ENCODE peak calls at places on chromosomes 2 and 18, in nine cellular contexts. Z is brain microvascular endothelial cell, E is uterus, V is mammary epithelial cell, A is A549, S is breast epithelium, W is left lung, X is pancreas, R is astrocyte of the spinal cord. N is an unnamed sample.

GRCh38 chr2:11080253-11081115 is 74.8 kb upstream of the SLC66A3 start:
- DNase-seq in E (no peak), W (no peak), S (no peak), X (no peak), R (no peak), A (no peak), V (no peak), Z (no peak), N (no peak)

GRCh38 chr2:141654311-141654710 is 476.5 kb downstream of the LRP1B start:
- DNase-seq in A (no peak), W (no peak), Z (no peak), S (no peak), E (no peak), V (no peak), X (no peak), R (no peak), N (no peak)

GRCh38 chr2:183019718-183020442 is 18.4 kb downstream of the NCKAP1 start:
- DNase-seq in A (no peak), S (no peak), E (no peak), R (no peak), V (peak), Z (no peak), W (no peak), X (no peak), N (no peak)

GRCh38 chr2:45610281-45611019 is 617 bp downstream of the SRBD1 start:
- DNase-seq in W (peak), E (peak), Z (peak), V (peak), X (peak), A (peak), R (peak), S (no peak), N (peak)

GRCh38 chr18:2150566-2150965 is 420.7 kb downstream of the METTL4 start:
- DNase-seq in A (no peak), E (no peak), S (no peak), X (no peak), R (peak), Z (no peak), W (no peak), V (peak), N (no peak)

GRCh38 chr2:45672138-45672537 is 20.7 kb downstream of the PRKCE start:
- DNase-seq in W (no peak), X (no peak), R (no peak), E (no peak), S (no peak), V (no peak), A (no peak), Z (no peak), N (no peak)

GRCh38 chr18:57422313-57422872 is 12.8 kb upstream of the ONECUT2 start:
- DNase-seq in V (no peak), R (no peak), Z (no peak), A (no peak), S (no peak), E (no peak), X (no peak), W (no peak), N (peak)

GRCh38 chr2:151111599-151112278 is 149.9 kb downstream of the RBM43 start:
- DNase-seq in E (no peak), R (peak), Z (peak), W (no peak), X (no peak), V (peak), A (no peak), S (no peak), N (no peak)

GRCh38 chr2:212153923-212154322 is 384.7 kb downstream of the ERBB4 start:
- DNase-seq in V (no peak), E (no peak), Z (no peak), W (no peak), X (no peak), A (no peak), R (no peak), S (no peak), N (no peak)

GRCh38 chr2:25845843-25846505 is 32.3 kb downstream of the ASXL2 start:
- DNase-seq in V (no peak), E (no peak), S (no peak), X (no peak), A (no peak), W (no peak), Z (peak), R (peak), N (no peak)

GRCh38 chr2:213004197-213004821 is 147.1 kb downstream of the IKZF2 start:
- DNase-seq in W (no peak), Z (no peak), E (no peak), R (no peak), V (no peak), A (no peak), X (no peak), S (no peak), N (no peak)

GRCh38 chr18:424071-424868 is 76.2 kb downstream of the COLEC12 start:
- DNase-seq in S (no peak), R (peak), W (no peak), E (peak), Z (peak), X (no peak), V (no peak), A (no peak), N (no peak)

GRCh38 chr2:72892506-72893173 is 5.4 kb downstream of the SPR start:
- DNase-seq in Z (peak), R (peak), X (peak), W (peak), S (no peak), V (peak), E (no peak), A (peak), N (peak)

GRCh38 chr2:160214461-160215055 is 14.5 kb upstream of the ITGB6 start:
- DNase-seq in A (peak), R (peak), Z (peak), S (no peak), W (no peak), V (peak), E (peak), X (no peak), N (no peak)

GRCh38 chr18:34342960-34343359 is 118.2 kb upstream of the NOL4 start:
- DNase-seq in E (no peak), Z (peak), S (no peak), X (no peak), W (no peak), R (peak), V (peak), A (no peak), N (no peak)

GRCh38 chr2:120605231-120605935 is 130.3 kb upstream of the GLI2 start:
- DNase-seq in E (no peak), S (no peak), V (no peak), X (no peak), R (no peak), Z (no peak), A (no peak), W (peak), N (peak)

GRCh38 chr18:36692331-36692730 is 136.5 kb downstream of the TPGS2 start:
- DNase-seq in E (no peak), V (no peak), A (no peak), W (no peak), R (peak), Z (no peak), S (no peak), X (no peak), N (no peak)

GRCh38 chr2:45857848-45858520 is 206.5 kb downstream of the PRKCE start:
- DNase-seq in R (no peak), A (no peak), Z (no peak), V (no peak), X (peak), E (no peak), S (no peak), W (no peak), N (no peak)

GRCh38 chr18:55470826-55471225 is 117.2 kb downstream of the TCF4 start:
- DNase-seq in R (no peak), X (no peak), S (no peak), E (no peak), Z (no peak), A (no peak), V (no peak), W (no peak), N (no peak)

GRCh38 chr18:22559414-22560282 is 141.9 kb upstream of the CTAGE1 start:
- DNase-seq in S (peak), R (peak), A (peak), W (peak), X (peak), E (peak), Z (peak), V (peak), N (peak)

GRCh38 chr2:10332402-10333246 is 29.9 kb downstream of the HPCAL1 start:
- DNase-seq in A (no peak), S (peak), E (no peak), X (no peak), W (peak), R (peak), Z (peak), V (no peak), N (no peak)

GRCh38 chr2:127455566-127456493 is 37.6 kb downstream of the PROC start:
- DNase-seq in S (no peak), R (no peak), Z (no peak), E (no peak), A (no peak), V (no peak), W (no peak), X (no peak), N (no peak)

DNA sequence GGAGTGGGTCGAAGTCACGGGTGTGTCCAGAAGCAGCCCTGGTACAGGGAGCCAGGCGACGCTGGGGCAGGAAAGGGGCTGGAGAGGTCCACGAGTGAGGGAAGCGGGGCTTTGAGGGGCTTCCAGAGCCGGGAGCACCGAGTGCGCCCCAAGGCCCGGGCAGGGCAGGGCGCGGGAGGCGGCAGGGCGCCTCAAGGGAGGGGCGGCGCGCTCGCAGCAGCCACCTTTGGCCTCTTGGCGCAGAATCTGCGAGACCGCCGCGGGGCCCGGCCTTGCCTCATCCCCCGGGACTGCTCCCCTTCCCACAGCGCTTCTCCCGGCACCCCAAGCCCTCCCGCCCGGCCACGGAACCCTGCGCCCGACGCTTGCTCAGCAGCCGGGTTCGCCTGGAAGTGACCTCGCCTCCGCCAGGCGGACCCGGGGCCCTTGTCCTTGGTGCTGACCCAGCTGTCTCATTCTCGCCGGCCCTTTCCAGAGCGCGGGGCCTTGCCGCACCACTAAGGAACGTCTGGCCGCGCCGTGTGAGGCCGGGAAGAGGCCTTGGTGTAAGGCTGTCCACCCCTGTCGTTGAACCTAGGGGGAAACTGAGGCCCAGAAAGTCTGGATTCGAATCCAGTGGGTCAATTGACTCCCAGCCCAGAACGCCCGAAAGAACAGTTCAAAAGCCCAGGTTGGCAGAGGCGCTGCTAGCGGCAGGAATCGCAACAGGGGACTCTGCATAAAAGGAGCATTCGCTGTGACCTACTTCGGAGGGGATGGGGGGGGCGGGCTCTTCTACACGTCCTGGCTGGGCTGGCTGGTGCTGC is 584 bp upstream of the DNER start:
- DNase-seq in Z (peak), A (peak), R (peak), W (peak), X (peak), E (no peak), V (peak), S (no peak), N (peak)
- H3K4me3 ChIP-seq in Z (peak), A (peak), R (peak), W (peak), X (peak), E (peak), V (peak), S (peak), N (peak)

GRCh38 chr18:50097702-50098101 is 97.2 kb downstream of the MYO5B start:
- DNase-seq in W (no peak), R (peak), A (no peak), E (no peak), Z (no peak), V (peak), X (peak), S (peak), N (no peak)
- H3K4me3 ChIP-seq in W (no peak), R (no peak), A (no peak), E (no peak), Z (no peak), V (no peak), X (no peak), S (no peak), N (no peak)

DNA sequence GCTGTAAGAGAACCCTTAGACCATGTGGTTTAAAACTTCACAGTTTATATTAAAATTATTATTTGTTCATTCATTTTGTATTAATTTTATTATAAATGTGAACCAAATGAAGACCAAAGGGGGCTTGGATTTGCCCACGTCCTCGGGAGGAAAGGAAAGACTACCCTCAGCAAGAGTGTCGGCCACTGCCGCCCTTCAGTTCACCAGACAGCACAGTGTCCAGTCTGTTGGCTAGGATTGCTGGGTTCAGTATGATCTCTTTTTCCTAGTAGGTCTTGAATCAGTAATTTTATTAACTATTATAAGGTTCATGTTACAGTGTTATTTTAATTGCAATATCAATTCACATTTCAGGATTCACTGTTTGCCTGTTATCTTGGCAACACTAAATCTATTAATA is 78.2 kb upstream of the CHRNA1 start:
- DNase-seq in Z (no peak), W (no peak), X (no peak), S (no peak), A (no peak), E (no peak), V (no peak), R (no peak), N (no peak)
- H3K4me3 ChIP-seq in Z (no peak), W (no peak), X (no peak), S (no peak), A (no peak), E (no peak), V (no peak), R (no peak), N (no peak)

DNA sequence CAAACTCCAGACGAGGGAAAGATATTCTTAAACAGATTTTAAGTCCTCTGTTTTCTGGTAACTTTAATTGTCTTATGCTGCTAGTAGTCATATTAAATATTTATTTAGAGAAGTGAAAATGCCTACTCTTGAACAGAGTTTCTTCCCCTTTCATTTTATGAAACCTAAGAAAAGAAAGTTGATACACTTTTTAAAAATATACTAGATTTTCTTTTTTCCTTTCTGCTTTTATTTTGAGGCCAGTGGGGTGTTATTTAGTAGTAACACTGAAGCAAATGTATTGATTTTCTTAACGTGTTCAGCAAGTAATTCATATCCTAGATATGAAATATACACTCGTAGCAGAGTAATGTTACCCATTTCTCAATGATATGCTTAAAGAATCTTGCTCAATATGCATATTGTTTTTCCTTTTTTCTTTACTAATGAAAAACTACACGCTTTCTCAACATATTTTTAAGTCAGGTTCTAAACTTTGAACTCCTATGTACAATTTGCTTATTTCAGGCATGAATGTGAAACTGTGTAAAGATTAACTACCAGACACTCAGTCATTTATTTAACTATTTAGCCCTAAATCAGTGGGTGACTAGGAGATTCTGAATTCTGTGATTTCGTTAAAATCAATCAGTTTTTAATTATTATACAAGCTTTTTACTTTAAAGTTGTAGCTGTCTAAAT is 737 bp downstream of the KYNU start:
- DNase-seq in W (no peak), A (no peak), E (no peak), Z (no peak), V (no peak), R (no peak), S (no peak), X (no peak), N (no peak)
- H3K4me3 ChIP-seq in W (peak), A (peak), E (no peak), Z (no peak), V (no peak), R (no peak), S (peak), X (no peak), N (peak)

DNA sequence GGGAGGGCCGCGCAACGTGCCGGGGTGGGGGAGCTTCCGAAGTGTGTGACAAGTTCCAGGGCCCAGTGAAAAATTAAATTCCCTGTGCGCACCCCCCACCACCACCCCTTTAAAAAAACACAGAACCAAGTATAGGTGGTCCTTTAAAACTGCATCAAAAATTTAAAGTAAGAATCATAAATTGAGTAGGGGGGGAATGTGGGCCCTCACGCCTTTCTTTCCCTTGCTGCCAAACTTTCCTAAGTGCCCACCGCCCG is 2.5 kb downstream of the BCL11A start:
- DNase-seq in Z (no peak), A (no peak), V (no peak), W (no peak), E (no peak), R (no peak), X (no peak), S (no peak), N (no peak)
- H3K4me3 ChIP-seq in Z (peak), A (peak), V (peak), W (peak), E (peak), R (peak), X (peak), S (peak), N (no peak)

DNA sequence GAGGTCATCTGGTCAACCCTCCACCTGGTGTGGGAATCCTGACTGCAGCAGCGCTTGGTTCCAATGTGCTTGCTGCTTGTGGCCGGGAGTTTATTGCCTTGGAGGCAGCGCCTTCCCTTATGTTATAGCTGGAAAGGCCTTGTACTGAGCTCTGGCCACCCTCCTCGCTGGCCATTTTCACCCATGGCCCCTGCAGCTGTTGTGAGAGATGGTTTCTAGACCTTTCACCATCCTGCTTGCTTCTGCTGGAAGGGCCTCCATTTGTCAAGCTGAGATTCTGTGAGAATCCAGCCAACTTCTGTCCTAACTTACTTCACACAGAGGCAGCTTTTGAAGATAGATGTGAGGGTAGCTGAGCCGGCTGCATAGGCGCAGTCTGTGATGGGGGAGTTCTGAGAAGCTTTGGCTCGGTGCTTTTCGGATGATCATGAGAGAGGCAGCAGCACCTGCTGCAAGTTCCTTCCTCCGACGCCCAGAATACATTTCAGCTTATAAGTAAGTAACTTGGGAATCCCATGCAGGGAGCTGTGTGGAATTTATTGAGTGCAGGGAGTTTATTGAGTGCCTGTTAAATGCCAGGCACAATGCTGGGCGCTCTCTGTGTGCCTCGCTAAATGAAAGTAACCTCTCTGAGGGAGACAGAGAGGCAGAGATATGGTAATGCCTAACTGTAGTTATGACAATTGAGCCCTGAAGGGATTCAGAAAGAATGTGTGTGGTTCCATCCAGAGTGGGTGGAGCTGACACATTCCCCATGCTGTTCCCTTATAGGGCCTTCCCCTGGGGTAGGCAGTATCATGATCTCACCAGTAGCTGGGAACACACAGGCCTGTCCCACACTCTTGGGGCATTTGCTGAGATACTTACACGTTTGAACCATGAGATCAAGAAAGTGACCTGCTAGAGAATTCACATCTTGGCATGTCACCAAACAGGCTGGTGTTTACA is 8.9 kb downstream of the CTIF start:
- DNase-seq in R (peak), V (peak), E (no peak), X (no peak), W (no peak), A (no peak), Z (peak), S (no peak), N (no peak)
- H3K4me3 ChIP-seq in R (no peak), V (no peak), E (no peak), X (no peak), W (no peak), A (no peak), Z (no peak), S (no peak), N (no peak)

DNA sequence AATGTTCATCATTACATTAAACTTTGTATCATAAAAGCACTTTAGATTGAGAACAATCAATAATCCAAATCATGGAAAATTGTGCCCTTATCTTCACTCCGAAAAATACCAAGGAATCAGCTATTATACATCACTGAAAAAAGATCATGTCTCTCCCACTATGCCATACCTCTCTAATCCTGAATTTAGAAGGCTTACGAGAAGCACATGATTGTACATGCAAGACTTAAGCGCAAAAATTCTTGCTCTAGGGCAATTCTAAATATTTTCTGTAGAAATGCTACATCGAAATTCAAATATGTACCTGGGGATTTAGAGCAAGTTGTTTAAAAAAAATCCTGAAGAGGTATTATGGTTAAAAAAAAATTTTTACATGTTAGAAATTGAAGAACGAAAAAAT is 1.3 kb downstream of the CYTIP start:
- DNase-seq in Z (no peak), X (no peak), E (no peak), W (no peak), S (no peak), R (no peak), V (no peak), A (no peak), N (no peak)
- H3K4me3 ChIP-seq in Z (no peak), X (peak), E (no peak), W (peak), S (peak), R (no peak), V (no peak), A (no peak), N (no peak)

N was measured in right lobe of liver.